ENCODE peak calls at places on chromosomes 13 and 19, in six cellular contexts. O is heart left ventricle, D is BE2C, P is HepG2, J is IMR-90, M is adrenal gland. U is an unnamed sample.

GRCh38 chr13:113611996-113612395 is 27.4 kb downstream of the TFDP1 start:
- DNase-seq in O (no peak), D (no peak), P (no peak), J (no peak), M (no peak), U (no peak)

GRCh38 chr19:6509118-6509971 is 7.2 kb upstream of the TUBB4A start:
- DNase-seq in O (peak; percentile 40), D (no peak), P (peak; percentile 81), J (no peak), M (peak; percentile 95), U (no peak)

GRCh38 chr19:7426986-7427385 is 61.8 kb downstream of the PEX11G start:
- DNase-seq in O (no peak), D (no peak), P (no peak), J (no peak), M (no peak), U (no peak)

GRCh38 chr13:25186187-25186586 is 14.1 kb upstream of the AMER2 start:
- DNase-seq in O (no peak), D (no peak), P (no peak), J (no peak), M (no peak), U (no peak)

GRCh38 chr13:99086149-99086868 is 108.4 kb upstream of the DOCK9 start:
- DNase-seq in O (peak; percentile 71), D (peak; percentile 60), P (no peak), J (peak; percentile 47), M (peak; percentile 69), U (peak; percentile 51)

GRCh38 chr19:46574533-46574932 is 26.6 kb upstream of the CALM3 start:
- DNase-seq in O (no peak), D (peak; percentile 22), P (no peak), J (no peak), M (peak; percentile 23), U (peak; percentile 29)

GRCh38 chr19:39563408-39563807 is 23.4 kb upstream of the EID2 start:
- DNase-seq in O (no peak), D (no peak), P (no peak), J (peak; percentile 18), M (no peak), U (peak; percentile 27)

GRCh38 chr19:16581971-16582343 is 9.7 kb upstream of the SLC35E1 start:
- DNase-seq in O (no peak), D (no peak), P (no peak), J (peak; percentile 23), M (peak; percentile 92), U (no peak)

GRCh38 chr13:50401721-50402510 is 386.7 kb downstream of the KCNRG start:
- DNase-seq in O (no peak), D (no peak), P (no peak), J (peak; percentile 76), M (no peak), U (no peak)

GRCh38 chr13:20431080-20431479 is 94.6 kb downstream of the CRYL1 start:
- DNase-seq in O (no peak), D (no peak), P (no peak), J (no peak), M (no peak), U (no peak)

GRCh38 chr19:33878912-33879810 is 82.5 kb downstream of the KCTD15 start:
- DNase-seq in O (no peak), D (no peak), P (no peak), J (no peak), M (no peak), U (no peak)

GRCh38 chr13:77535448-77535847 is at the start of gene SCEL:
- DNase-seq in O (no peak), D (no peak), P (no peak), J (no peak), M (no peak), U (no peak)

GRCh38 chr13:54029226-54029625 is 1000.6 kb downstream of the OLFM4 start:
- DNase-seq in O (no peak), D (no peak), P (no peak), J (no peak), M (no peak), U (peak; percentile 24)

GRCh38 chr19:38190061-38190460 is 34.0 kb downstream of the DPF1 start:
- DNase-seq in O (no peak), D (no peak), P (no peak), J (no peak), M (no peak), U (no peak)

GRCh38 chr13:21012841-21013681 is 48.3 kb downstream of the LATS2 start:
- DNase-seq in O (no peak), D (no peak), P (no peak), J (no peak), M (peak; percentile 76), U (no peak)

GRCh38 chr19:6696239-6696820 is 24.1 kb downstream of the C3 start:
- DNase-seq in O (no peak), D (no peak), P (no peak), J (no peak), M (no peak), U (no peak)

GRCh38 chr19:16476401-16476800 is 4.6 kb upstream of the EPS15L1 start:
- DNase-seq in O (no peak), D (no peak), P (no peak), J (no peak), M (no peak), U (no peak)

GRCh38 chr19:57620673-57621348 is 6.8 kb downstream of the ZNF134 start:
- DNase-seq in O (no peak), D (no peak), P (no peak), J (peak; percentile 15), M (no peak), U (peak; percentile 24)

GRCh38 chr19:27884376-27884775 is 1328.6 kb downstream of the UQCRFS1 start:
- DNase-seq in O (no peak), D (no peak), P (no peak), J (no peak), M (no peak), U (no peak)

GRCh38 chr19:35522745-35523327 is 5.3 kb downstream of the SBSN start:
- DNase-seq in O (no peak), D (no peak), P (no peak), J (no peak), M (no peak), U (no peak)

GRCh38 chr13:110314516-110315245 is 7.6 kb downstream of the COL4A2 start:
- DNase-seq in O (peak; percentile 82), D (no peak), P (no peak), J (no peak), M (no peak), U (no peak)
- H3K4me1 ChIP-seq in O (peaks cover 77% of the 10 kb centered on the region), D (no peaks in the 10 kb centered on the region), P (no peaks in the 10 kb centered on the region), J (peaks cover 28% of the 10 kb centered on the region), M (peaks cover under 1% of the 10 kb centered on the region), U (peaks cover 7% of the 10 kb centered on the region)

DNA sequence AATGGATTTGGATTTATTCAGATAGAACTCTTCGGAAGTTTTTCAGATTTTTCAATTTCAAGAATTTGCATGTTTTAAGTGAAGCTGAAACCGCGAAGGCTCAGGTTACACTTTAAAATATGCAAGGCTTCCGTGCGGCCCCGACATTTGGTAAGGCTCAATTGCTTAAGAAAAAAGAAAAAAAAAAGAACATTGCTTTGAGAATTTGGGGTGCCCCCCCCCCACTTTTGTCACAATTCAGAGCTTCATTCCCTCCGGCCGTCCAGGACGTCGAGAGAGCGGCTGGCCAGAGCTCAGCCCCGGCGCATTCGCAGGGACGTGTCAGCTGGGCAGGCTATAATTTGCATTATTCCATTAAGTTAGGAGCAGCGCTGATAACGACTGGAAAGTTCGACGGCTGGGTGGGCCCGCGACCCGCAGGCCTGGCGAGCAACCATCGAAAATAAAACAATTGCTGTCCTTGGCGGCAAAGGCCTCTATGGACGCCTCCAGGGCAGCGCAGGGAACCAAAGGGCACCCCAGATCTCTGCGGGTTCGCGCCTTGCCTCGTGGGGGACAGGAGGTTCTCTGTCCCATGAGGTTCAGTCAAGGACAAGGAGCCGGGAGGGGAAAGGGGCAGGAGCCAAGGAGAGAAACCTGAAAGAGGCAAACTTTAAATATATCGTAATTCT is 7.1 kb downstream of the SOX21 start:
- DNase-seq in O (no peak), D (no peak), P (no peak), J (no peak), M (no peak), U (no peak)
- H3K4me3 ChIP-seq in O (no peak overlapping the region), D (no peak overlapping the region), P (no peak overlapping the region), J (no peak overlapping the region), M (no peak overlapping the region), U (no peak overlapping the region)

GRCh38 chr19:11652056-11652455 is 54.8 kb downstream of the ZNF627 start:
- DNase-seq in O (no peak), D (no peak), P (no peak), J (no peak), M (no peak), U (no peak)

GRCh38 chr19:11652492-11652891 is 55.2 kb downstream of the ZNF627 start:
- DNase-seq in O (no peak), D (no peak), P (no peak), J (no peak), M (no peak), U (no peak)

GRCh38 chr19:11651062-11651461 is 53.8 kb downstream of the ZNF627 start:
- DNase-seq in O (no peak), D (no peak), P (no peak), J (no peak), M (no peak), U (no peak)

GRCh38 chr19:11649941-11650340 is 52.7 kb downstream of the ZNF627 start:
- DNase-seq in O (no peak), D (no peak), P (no peak), J (peak; percentile 5), M (no peak), U (no peak)
- H3K36me3 ChIP-seq in O (no peaks in the 10 kb centered on the region), D (peaks cover 51% of the 10 kb centered on the region), P (peaks cover 2% of the 10 kb centered on the region), J (peaks cover 10% of the 10 kb centered on the region), M (no peaks in the 10 kb centered on the region), U (peaks cover 88% of the 10 kb centered on the region)

GRCh38 chr13:65582160-65582559 is 1648.0 kb downstream of the PCDH9 start:
- DNase-seq in O (no peak), D (no peak), P (no peak), J (no peak), M (no peak), U (no peak)

GRCh38 chr13:65585346-65585745 is 1644.8 kb downstream of the PCDH9 start:
- DNase-seq in O (no peak), D (no peak), P (peak; percentile 2), J (no peak), M (no peak), U (no peak)

GRCh38 chr13:65584126-65584525 is 1646.0 kb downstream of the PCDH9 start:
- DNase-seq in O (no peak), D (no peak), P (no peak), J (no peak), M (no peak), U (no peak)
- H3K4me1 ChIP-seq in O (no peaks in the 10 kb centered on the region), D (peaks cover 3% of the 10 kb centered on the region), P (no peaks in the 10 kb centered on the region), J (no peaks in the 10 kb centered on the region), M (no peaks in the 10 kb centered on the region), U (no peaks in the 10 kb centered on the region)

U was measured in SJCRH30.